ENCODE peak calls at places on chromosomes 4 and X, in seven cellular contexts. One of them, this sample, is unnamed.
A peak's percentile ranks its signal among the peaks of the same experiment; 100 is the strongest.

GRCh38 chr4:94304365-94304971 is 38.2 kb downstream of the HPGDS start:
- DNase-seq in foreskin melanocyte: peak; percentile 16
- DNase-seq in K562: peak; percentile 59
- DNase-seq in activated naive CD4-positive, alpha-beta T cell: no peak
- DNase-seq in SK-N-SH: peak; percentile 29
- DNase-seq in HT1080: peak; percentile 34
- DNase-seq in left lung: no peak
- DNase-seq in this sample: no peak

GRCh38 chr4:53514509-53514908 is 76.8 kb downstream of the LNX1 start:
- DNase-seq in left lung: no peak
- DNase-seq in foreskin melanocyte: no peak
- DNase-seq in SK-N-SH: peak; percentile 23
- DNase-seq in HT1080: no peak
- DNase-seq in K562: no peak
- DNase-seq in activated naive CD4-positive, alpha-beta T cell: no peak
- DNase-seq in this sample: no peak

GRCh38 chr4:577499-578450 is 1.7 kb upstream of the TMEM271 start:
- DNase-seq in activated naive CD4-positive, alpha-beta T cell: no peak
- DNase-seq in foreskin melanocyte: peak; percentile 7
- DNase-seq in HT1080: no peak
- DNase-seq in SK-N-SH: peak; percentile 52
- DNase-seq in K562: no peak
- DNase-seq in left lung: peak; percentile 62
- DNase-seq in this sample: no peak

GRCh38 chr4:76090241-76090691 is 15.8 kb downstream of the ART3 start:
- DNase-seq in HT1080: peak; percentile 56
- DNase-seq in left lung: no peak
- DNase-seq in foreskin melanocyte: peak; percentile 83
- DNase-seq in activated naive CD4-positive, alpha-beta T cell: no peak
- DNase-seq in SK-N-SH: peak; percentile 45
- DNase-seq in K562: peak; percentile 79
- DNase-seq in this sample: peak; percentile 87

GRCh38 chrX:9231491-9231890 is 197.6 kb upstream of the FAM9B start:
- DNase-seq in activated naive CD4-positive, alpha-beta T cell: no peak
- DNase-seq in left lung: no peak
- DNase-seq in SK-N-SH: no peak
- DNase-seq in K562: no peak
- DNase-seq in HT1080: peak; percentile 23
- DNase-seq in foreskin melanocyte: no peak
- DNase-seq in this sample: no peak

GRCh38 chrX:130111220-130111934 is 1.1 kb upstream of the ELF4 start:
- DNase-seq in K562: peak; percentile 49
- DNase-seq in SK-N-SH: no peak
- DNase-seq in HT1080: peak; percentile 20
- DNase-seq in foreskin melanocyte: no peak
- DNase-seq in left lung: no peak
- DNase-seq in activated naive CD4-positive, alpha-beta T cell: no peak
- DNase-seq in this sample: no peak

GRCh38 chr4:19844436-19844835 is 407.3 kb upstream of the SLIT2 start:
- DNase-seq in K562: no peak
- DNase-seq in HT1080: peak; percentile 7
- DNase-seq in left lung: no peak
- DNase-seq in foreskin melanocyte: no peak
- DNase-seq in activated naive CD4-positive, alpha-beta T cell: no peak
- DNase-seq in SK-N-SH: no peak
- DNase-seq in this sample: no peak

GRCh38 chrX:69428216-69428615 is 75.9 kb upstream of the NALF2 start:
- DNase-seq in left lung: no peak
- DNase-seq in SK-N-SH: no peak
- DNase-seq in activated naive CD4-positive, alpha-beta T cell: no peak
- DNase-seq in K562: no peak
- DNase-seq in foreskin melanocyte: no peak
- DNase-seq in HT1080: no peak
- DNase-seq in this sample: no peak

GRCh38 chr4:12979797-12980196 is 504.3 kb downstream of the RAB28 start:
- DNase-seq in foreskin melanocyte: no peak
- DNase-seq in SK-N-SH: no peak
- DNase-seq in left lung: peak; percentile 46
- DNase-seq in activated naive CD4-positive, alpha-beta T cell: no peak
- DNase-seq in K562: no peak
- DNase-seq in HT1080: no peak
- DNase-seq in this sample: no peak

GRCh38 chrX:65752294-65752693 is 84.8 kb downstream of the MSN start:
- DNase-seq in activated naive CD4-positive, alpha-beta T cell: no peak
- DNase-seq in foreskin melanocyte: no peak
- DNase-seq in K562: no peak
- DNase-seq in HT1080: no peak
- DNase-seq in SK-N-SH: no peak
- DNase-seq in left lung: no peak
- DNase-seq in this sample: no peak

GRCh38 chr4:184350964-184351363 is 123.4 kb downstream of the IRF2 start:
- DNase-seq in SK-N-SH: no peak
- DNase-seq in left lung: no peak
- DNase-seq in activated naive CD4-positive, alpha-beta T cell: no peak
- DNase-seq in foreskin melanocyte: no peak
- DNase-seq in HT1080: no peak
- DNase-seq in K562: no peak
- DNase-seq in this sample: no peak

GRCh38 chrX:133333154-133333750 is 82.0 kb downstream of the GPC4 start:
- DNase-seq in left lung: no peak
- DNase-seq in SK-N-SH: no peak
- DNase-seq in K562: no peak
- DNase-seq in activated naive CD4-positive, alpha-beta T cell: no peak
- DNase-seq in foreskin melanocyte: no peak
- DNase-seq in HT1080: no peak
- DNase-seq in this sample: no peak

GRCh38 chrX:105191878-105192277 is 28.6 kb downstream of the TEX13A start:
- DNase-seq in HT1080: no peak
- DNase-seq in foreskin melanocyte: no peak
- DNase-seq in SK-N-SH: peak; percentile 8
- DNase-seq in K562: peak; percentile 6
- DNase-seq in left lung: no peak
- DNase-seq in activated naive CD4-positive, alpha-beta T cell: no peak
- DNase-seq in this sample: no peak

GRCh38 chr4:11710484-11710883 is 281.8 kb upstream of the HS3ST1 start:
- DNase-seq in SK-N-SH: no peak
- DNase-seq in foreskin melanocyte: no peak
- DNase-seq in left lung: no peak
- DNase-seq in activated naive CD4-positive, alpha-beta T cell: no peak
- DNase-seq in K562: no peak
- DNase-seq in HT1080: no peak
- DNase-seq in this sample: no peak

GRCh38 chr4:21901831-21902230 is 46.7 kb downstream of the KCNIP4 start:
- DNase-seq in K562: no peak
- DNase-seq in foreskin melanocyte: peak; percentile 83
- DNase-seq in SK-N-SH: no peak
- DNase-seq in activated naive CD4-positive, alpha-beta T cell: no peak
- DNase-seq in left lung: no peak
- DNase-seq in HT1080: peak; percentile 89
- DNase-seq in this sample: no peak

GRCh38 chr4:123037809-123038208 is 115.4 kb upstream of the NUDT6 start:
- DNase-seq in foreskin melanocyte: peak; percentile 11
- DNase-seq in left lung: no peak
- DNase-seq in SK-N-SH: no peak
- DNase-seq in activated naive CD4-positive, alpha-beta T cell: no peak
- DNase-seq in K562: peak; percentile 13
- DNase-seq in HT1080: peak; percentile 35
- DNase-seq in this sample: no peak

GRCh38 chr4:110184124-110184790 is 14.2 kb downstream of the ELOVL6 start:
- DNase-seq in K562: no peak
- DNase-seq in SK-N-SH: no peak
- DNase-seq in left lung: no peak
- DNase-seq in activated naive CD4-positive, alpha-beta T cell: no peak
- DNase-seq in foreskin melanocyte: no peak
- DNase-seq in HT1080: peak; percentile 71
- DNase-seq in this sample: no peak

GRCh38 chr4:74675673-74676279 is 118.5 kb downstream of the BTC start:
- DNase-seq in activated naive CD4-positive, alpha-beta T cell: no peak
- DNase-seq in foreskin melanocyte: peak; percentile 31
- DNase-seq in left lung: no peak
- DNase-seq in K562: peak; percentile 75
- DNase-seq in SK-N-SH: peak; percentile 10
- DNase-seq in HT1080: peak; percentile 70
- DNase-seq in this sample: peak; percentile 57

GRCh38 chr4:90994883-90995484 is 867.8 kb downstream of the CCSER1 start:
- DNase-seq in HT1080: no peak
- DNase-seq in left lung: no peak
- DNase-seq in foreskin melanocyte: no peak
- DNase-seq in activated naive CD4-positive, alpha-beta T cell: no peak
- DNase-seq in K562: no peak
- DNase-seq in SK-N-SH: no peak
- DNase-seq in this sample: no peak

This sample was measured in adrenal gland.